ENCODE peak calls at places on chromosomes 16 and 17, in seven cellular contexts. N is OCI-LY7, A is tibial artery, V is transverse colon, E is Caco-2, K is kidney epithelial cell, P is GM12878. G is an unnamed sample.

GRCh38 chr16:49489686-49490320 is 116.2 kb downstream of the C16orf78 start:
- DNase-seq in N (peak; percentile 20), A (peak; percentile 48), V (peak; percentile 7), E (no peak), K (no peak), P (no peak), G (no peak)

GRCh38 chr17:32491371-32492280 is 4.8 kb downstream of the CDK5R1 start:
- DNase-seq in N (no peak), A (no peak), V (no peak), E (no peak), K (no peak), P (no peak), G (no peak)

GRCh38 chr16:49556252-49557069 is 182.9 kb downstream of the C16orf78 start:
- DNase-seq in N (peak; percentile 63), A (no peak), V (no peak), E (peak; percentile 30), K (no peak), P (no peak), G (no peak)

GRCh38 chr17:34114174-34114573 is 140.9 kb upstream of the CCL2 start:
- DNase-seq in N (no peak), A (no peak), V (no peak), E (no peak), K (no peak), P (no peak), G (no peak)

GRCh38 chr17:40113961-40114272 is 7.9 kb upstream of the MSL1 start:
- DNase-seq in N (no peak), A (no peak), V (no peak), E (no peak), K (no peak), P (no peak), G (no peak)

GRCh38 chr17:4426499-4427208 is 7.1 kb upstream of the SPNS3 start:
- DNase-seq in N (peak; percentile 34), A (no peak), V (no peak), E (no peak), K (no peak), P (no peak), G (no peak)

GRCh38 chr17:79681101-79681621 is 49.6 kb upstream of the ENPP7 start:
- DNase-seq in N (no peak), A (no peak), V (no peak), E (no peak), K (no peak), P (no peak), G (no peak)

GRCh38 chr16:84940670-84941551 is 70.4 kb downstream of the ZDHHC7 start:
- DNase-seq in N (no peak), A (no peak), V (no peak), E (no peak), K (no peak), P (no peak), G (no peak)

GRCh38 chr16:57616871-57617270 is 11.6 kb upstream of the ADGRG1 start:
- DNase-seq in N (no peak), A (peak; percentile 21), V (no peak), E (no peak), K (no peak), P (no peak), G (no peak)

GRCh38 chr17:45841883-45842525 is 2.7 kb upstream of the SPPL2C start:
- DNase-seq in N (no peak), A (no peak), V (no peak), E (no peak), K (no peak), P (no peak), G (no peak)

GRCh38 chr17:79897243-79898063 is 58.2 kb upstream of the CBX4 start:
- DNase-seq in N (no peak), A (no peak), V (no peak), E (no peak), K (no peak), P (no peak), G (no peak)

GRCh38 chr17:41098476-41098875 is 534 bp upstream of the KRTAP4-8 start:
- DNase-seq in N (no peak), A (no peak), V (no peak), E (no peak), K (no peak), P (no peak), G (no peak)

GRCh38 chr16:56306690-56307533 is 115.6 kb downstream of the GNAO1 start:
- DNase-seq in N (no peak), A (no peak), V (no peak), E (no peak), K (no peak), P (no peak), G (no peak)

GRCh38 chr16:28543072-28543471 is 4.3 kb upstream of the NUPR1 start:
- DNase-seq in N (peak; percentile 6), A (peak; percentile 75), V (peak; percentile 82), E (no peak), K (no peak), P (no peak), G (no peak)

GRCh38 chr16:24491721-24492120 is 47.6 kb upstream of the RBBP6 start:
- DNase-seq in N (no peak), A (no peak), V (no peak), E (no peak), K (no peak), P (no peak), G (no peak)

GRCh38 chr16:87725596-87726235 is 40.1 kb downstream of the KLHDC4 start:
- DNase-seq in N (no peak), A (no peak), V (no peak), E (no peak), K (no peak), P (no peak), G (no peak)

GRCh38 chr17:50792132-50792531 is 24.8 kb upstream of the ANKRD40CL start:
- DNase-seq in N (no peak), A (no peak), V (no peak), E (no peak), K (no peak), P (no peak), G (no peak)

GRCh38 chr17:14616508-14616907 is 315.6 kb downstream of the HS3ST3B1 start:
- DNase-seq in N (no peak), A (no peak), V (no peak), E (no peak), K (no peak), P (no peak), G (no peak)

GRCh38 chr16:84867696-84868095 is 47.9 kb downstream of the CRISPLD2 start:
- DNase-seq in N (no peak), A (no peak), V (no peak), E (no peak), K (no peak), P (no peak), G (no peak)

GRCh38 chr17:47201168-47201567 is 8.0 kb upstream of the MYL4 start:
- DNase-seq in N (no peak), A (no peak), V (no peak), E (peak; percentile 19), K (peak; percentile 69), P (no peak), G (no peak)

DNA sequence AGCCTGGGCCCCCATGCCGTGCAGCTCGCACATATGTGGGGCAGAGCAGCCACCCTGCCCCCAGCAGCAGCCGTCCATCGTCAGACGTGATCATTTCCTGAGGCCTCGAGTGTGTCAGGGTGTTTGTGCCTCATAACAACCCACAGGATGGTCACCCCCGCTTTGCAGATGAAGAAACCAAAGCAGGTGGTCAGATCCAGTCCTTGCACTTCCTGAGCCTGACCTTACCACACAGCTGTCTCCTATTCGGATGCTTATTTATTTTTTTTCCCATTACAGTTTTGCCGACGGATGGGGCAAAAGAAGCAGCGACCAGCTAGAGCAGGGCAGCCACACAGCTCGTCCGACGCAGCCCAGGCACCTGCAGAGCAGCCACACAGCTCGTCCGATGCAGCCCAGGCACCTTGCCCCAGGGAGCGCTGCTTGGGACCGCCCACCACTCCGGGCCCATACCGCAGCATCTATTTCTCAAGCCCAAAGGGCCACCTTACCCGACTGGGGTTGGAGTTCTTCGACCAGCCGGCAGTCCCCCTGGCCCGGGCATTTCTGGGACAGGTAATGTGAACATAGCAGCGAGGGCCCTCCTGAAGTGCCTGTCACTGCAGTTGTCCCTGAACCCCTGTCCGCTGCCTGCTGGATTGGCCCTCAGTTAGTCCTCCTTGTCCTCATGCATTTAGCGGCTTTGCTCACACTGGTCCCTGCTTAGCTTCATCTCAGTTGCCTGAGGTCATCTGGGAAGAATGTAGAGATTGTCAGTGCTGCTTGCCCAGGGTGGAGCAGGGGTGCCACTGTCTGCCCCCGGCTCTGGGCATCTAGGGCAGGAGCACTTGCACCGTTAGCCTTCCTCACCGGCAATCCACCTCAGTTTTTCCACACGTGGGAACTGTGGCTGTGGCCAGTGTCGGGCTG is 1.4 kb downstream of the MPG start:
- DNase-seq in N (no peak), A (no peak), V (no peak), E (no peak), K (no peak), P (no peak), G (no peak)
- H3K4me3 ChIP-seq in N (peak overlapping the region; percentile 86), A (peak overlapping the region; percentile 72), V (no peak overlapping the region), E (peak overlapping the region; percentile 84), K (no peak overlapping the region), P (peak overlapping the region; percentile 82), G (peak overlapping the region; percentile 99)

GRCh38 chr16:70685938-70686375 is at the start of gene MTSS2:
- DNase-seq in N (no peak), A (peak; percentile 95), V (peak; percentile 77), E (peak; percentile 87), K (no peak), P (no peak), G (no peak)
- TF ChIP-seq CTCF in N (no peak), A (no peak), V (no peak), E (no peak), K (no peak), P (no peak), G (no peak)

DNA sequence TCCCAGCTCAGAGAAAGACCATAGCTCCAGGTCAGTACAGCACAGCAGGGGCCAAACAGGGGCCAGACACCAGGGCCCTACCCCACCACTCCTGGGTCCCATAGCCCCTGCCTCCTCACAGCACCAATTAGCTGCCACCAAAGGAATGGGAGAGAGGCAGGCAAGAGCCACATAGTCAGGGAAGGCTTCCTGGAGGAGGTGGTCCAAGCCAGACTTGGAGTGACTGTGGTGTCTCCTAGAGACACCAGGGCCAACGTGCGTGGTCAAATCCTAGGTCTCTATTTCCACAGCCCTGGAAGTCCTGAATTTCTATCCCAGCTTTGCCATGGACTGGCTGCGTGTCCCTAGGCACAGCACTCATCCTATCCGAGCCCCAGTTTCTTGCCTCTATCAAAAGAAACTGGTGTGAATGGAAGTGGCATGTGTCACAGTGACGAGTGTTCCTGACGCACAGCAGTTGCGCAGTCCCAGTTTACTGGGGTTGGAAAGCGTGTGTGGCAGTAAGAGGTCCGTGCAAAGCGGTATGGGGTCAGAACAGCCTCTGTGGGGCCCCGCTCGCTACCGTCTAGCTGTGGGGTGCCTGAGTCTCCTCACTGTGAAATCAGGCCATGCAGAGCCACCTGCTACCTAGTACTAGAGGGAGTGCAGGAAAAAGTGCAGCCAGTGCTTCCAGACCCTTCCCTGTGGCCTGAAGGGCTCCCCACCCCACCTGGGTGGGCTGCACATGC is 23.5 kb downstream of the KCNJ12 start:
- DNase-seq in N (no peak), A (no peak), V (no peak), E (no peak), K (no peak), P (no peak), G (no peak)
- H3K4me3 ChIP-seq in N (no peak overlapping the region), A (no peak overlapping the region), V (no peak overlapping the region), E (no peak overlapping the region), K (no peak overlapping the region), P (no peak overlapping the region), G (no peak overlapping the region)

DNA sequence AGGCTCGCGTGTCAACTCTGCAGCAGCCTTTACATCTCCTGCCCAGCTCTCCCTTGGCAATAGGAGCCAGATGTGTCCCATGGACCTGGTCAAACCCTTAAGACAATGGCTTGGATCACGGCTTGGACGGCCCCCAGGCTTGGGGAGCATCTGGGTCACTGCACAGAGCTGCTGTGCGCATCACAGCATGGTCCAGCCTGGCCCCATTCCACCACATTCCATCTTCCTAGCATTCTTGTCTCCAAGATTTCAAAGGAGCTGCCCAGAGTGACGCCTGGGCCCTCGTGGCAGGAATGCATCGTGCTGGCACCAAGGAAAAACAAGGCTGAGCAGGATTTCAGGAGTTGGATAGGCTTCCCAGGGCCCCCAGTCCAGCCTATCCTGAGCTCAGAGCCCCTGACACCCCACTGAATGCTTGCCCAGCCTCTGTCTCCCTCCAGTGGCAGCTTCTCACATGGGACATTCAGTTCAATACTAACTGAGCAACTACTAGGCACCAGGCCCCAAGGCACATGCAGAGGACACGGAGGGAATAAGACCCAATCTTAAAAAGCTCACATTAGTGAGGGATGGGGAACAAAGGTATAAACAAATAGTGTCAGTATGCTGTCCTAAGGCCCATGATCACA is 34.3 kb downstream of the TK2 start:
- DNase-seq in N (peak; percentile 35), A (peak; percentile 83), V (no peak), E (no peak), K (no peak), P (no peak), G (no peak)
- TF ChIP-seq CTCF in N (peak; percentile 67), A (peak; percentile 82), V (peak; percentile 22), E (no peak), K (peak; percentile 37), P (peak; percentile 39), G (peak; percentile 45)

G was measured in GM12864.